ENCODE peak calls at places on chromosomes 5 and 9, in ten cellular contexts. One of them, this sample, is unnamed.

GRCh38 chr9:137462396-137463193 is 3.5 kb upstream of the NSMF start:
- DNase-seq in heart left ventricle: no peak
- DNase-seq in cardiac fibroblast: no peak
- DNase-seq in brain microvascular endothelial cell: no peak
- DNase-seq in lower lobe of right lung: no peak
- DNase-seq in Panc1: no peak
- DNase-seq in HCT116: no peak
- DNase-seq in mucosa of descending colon: no peak
- DNase-seq in GM23338: no peak
- DNase-seq in CD8-positive, alpha-beta T cell: no peak
- DNase-seq in this sample: no peak

GRCh38 chr9:89408628-89409101 is 89.2 kb downstream of the SEMA4D start:
- DNase-seq in heart left ventricle: no peak
- DNase-seq in cardiac fibroblast: no peak
- DNase-seq in brain microvascular endothelial cell: no peak
- DNase-seq in lower lobe of right lung: no peak
- DNase-seq in Panc1: no peak
- DNase-seq in HCT116: no peak
- DNase-seq in mucosa of descending colon: peak
- DNase-seq in GM23338: no peak
- DNase-seq in CD8-positive, alpha-beta T cell: peak
- DNase-seq in this sample: no peak

GRCh38 chr5:68456756-68457217 is 241.2 kb downstream of the PIK3R1 start:
- DNase-seq in heart left ventricle: peak
- DNase-seq in cardiac fibroblast: peak
- DNase-seq in brain microvascular endothelial cell: peak
- DNase-seq in lower lobe of right lung: no peak
- DNase-seq in Panc1: peak
- DNase-seq in HCT116: no peak
- DNase-seq in mucosa of descending colon: peak
- DNase-seq in GM23338: no peak
- DNase-seq in CD8-positive, alpha-beta T cell: no peak
- DNase-seq in this sample: peak

GRCh38 chr5:53479656-53480473 is 564 bp upstream of the FST start:
- DNase-seq in heart left ventricle: peak
- DNase-seq in cardiac fibroblast: peak
- DNase-seq in brain microvascular endothelial cell: peak
- DNase-seq in lower lobe of right lung: peak
- DNase-seq in Panc1: no peak
- DNase-seq in HCT116: no peak
- DNase-seq in mucosa of descending colon: peak
- DNase-seq in GM23338: peak
- DNase-seq in CD8-positive, alpha-beta T cell: no peak
- DNase-seq in this sample: peak

GRCh38 chr9:117414906-117415583 is at the start of gene ASTN2:
- DNase-seq in heart left ventricle: no peak
- DNase-seq in cardiac fibroblast: peak
- DNase-seq in brain microvascular endothelial cell: no peak
- DNase-seq in lower lobe of right lung: no peak
- DNase-seq in Panc1: no peak
- DNase-seq in HCT116: no peak
- DNase-seq in mucosa of descending colon: no peak
- DNase-seq in GM23338: peak
- DNase-seq in CD8-positive, alpha-beta T cell: no peak
- DNase-seq in this sample: no peak

GRCh38 chr5:36177715-36178556 is 26.0 kb downstream of the SKP2 start:
- DNase-seq in heart left ventricle: no peak
- DNase-seq in cardiac fibroblast: peak
- DNase-seq in brain microvascular endothelial cell: peak
- DNase-seq in lower lobe of right lung: no peak
- DNase-seq in Panc1: peak
- DNase-seq in HCT116: peak
- DNase-seq in mucosa of descending colon: no peak
- DNase-seq in GM23338: peak
- DNase-seq in CD8-positive, alpha-beta T cell: no peak
- DNase-seq in this sample: peak

GRCh38 chr5:100828071-100828689 is 74.9 kb downstream of the ST8SIA4 start:
- DNase-seq in heart left ventricle: no peak
- DNase-seq in cardiac fibroblast: no peak
- DNase-seq in brain microvascular endothelial cell: no peak
- DNase-seq in lower lobe of right lung: no peak
- DNase-seq in Panc1: no peak
- DNase-seq in HCT116: no peak
- DNase-seq in mucosa of descending colon: no peak
- DNase-seq in GM23338: no peak
- DNase-seq in CD8-positive, alpha-beta T cell: no peak
- DNase-seq in this sample: no peak

GRCh38 chr9:136232964-136233363 is 12.6 kb downstream of the QSOX2 start:
- DNase-seq in heart left ventricle: no peak
- DNase-seq in cardiac fibroblast: no peak
- DNase-seq in brain microvascular endothelial cell: no peak
- DNase-seq in lower lobe of right lung: no peak
- DNase-seq in Panc1: no peak
- DNase-seq in HCT116: no peak
- DNase-seq in mucosa of descending colon: no peak
- DNase-seq in GM23338: no peak
- DNase-seq in CD8-positive, alpha-beta T cell: no peak
- DNase-seq in this sample: no peak

GRCh38 chr5:171391996-171392577 is 4.4 kb downstream of the NPM1 start:
- DNase-seq in heart left ventricle: no peak
- DNase-seq in cardiac fibroblast: no peak
- DNase-seq in brain microvascular endothelial cell: no peak
- DNase-seq in lower lobe of right lung: no peak
- DNase-seq in Panc1: no peak
- DNase-seq in HCT116: no peak
- DNase-seq in mucosa of descending colon: no peak
- DNase-seq in GM23338: no peak
- DNase-seq in CD8-positive, alpha-beta T cell: no peak
- DNase-seq in this sample: no peak

GRCh38 chr9:21153688-21154608 is 12.3 kb upstream of the IFNW1 start:
- DNase-seq in heart left ventricle: no peak
- DNase-seq in cardiac fibroblast: peak
- DNase-seq in brain microvascular endothelial cell: peak
- DNase-seq in lower lobe of right lung: peak
- DNase-seq in Panc1: peak
- DNase-seq in HCT116: peak
- DNase-seq in mucosa of descending colon: peak
- DNase-seq in GM23338: peak
- DNase-seq in CD8-positive, alpha-beta T cell: no peak
- DNase-seq in this sample: peak

GRCh38 chr5:36877667-36878420 is 1.3 kb downstream of the NIPBL start:
- DNase-seq in heart left ventricle: no peak
- DNase-seq in cardiac fibroblast: peak
- DNase-seq in brain microvascular endothelial cell: peak
- DNase-seq in lower lobe of right lung: no peak
- DNase-seq in Panc1: no peak
- DNase-seq in HCT116: peak
- DNase-seq in mucosa of descending colon: peak
- DNase-seq in GM23338: peak
- DNase-seq in CD8-positive, alpha-beta T cell: no peak
- DNase-seq in this sample: peak

GRCh38 chr5:56772767-56773166 is 42.6 kb upstream of the MAP3K1 start:
- DNase-seq in heart left ventricle: no peak
- DNase-seq in cardiac fibroblast: no peak
- DNase-seq in brain microvascular endothelial cell: no peak
- DNase-seq in lower lobe of right lung: no peak
- DNase-seq in Panc1: no peak
- DNase-seq in HCT116: no peak
- DNase-seq in mucosa of descending colon: no peak
- DNase-seq in GM23338: no peak
- DNase-seq in CD8-positive, alpha-beta T cell: no peak
- DNase-seq in this sample: no peak

GRCh38 chr5:151082976-151083651 is 2.3 kb upstream of the TNIP1 start:
- DNase-seq in heart left ventricle: no peak
- DNase-seq in cardiac fibroblast: no peak
- DNase-seq in brain microvascular endothelial cell: no peak
- DNase-seq in lower lobe of right lung: peak
- DNase-seq in Panc1: no peak
- DNase-seq in HCT116: no peak
- DNase-seq in mucosa of descending colon: peak
- DNase-seq in GM23338: no peak
- DNase-seq in CD8-positive, alpha-beta T cell: no peak
- DNase-seq in this sample: peak

GRCh38 chr5:74949976-74950375 is 83.8 kb upstream of the FAM169A start:
- DNase-seq in heart left ventricle: no peak
- DNase-seq in cardiac fibroblast: no peak
- DNase-seq in brain microvascular endothelial cell: no peak
- DNase-seq in lower lobe of right lung: no peak
- DNase-seq in Panc1: no peak
- DNase-seq in HCT116: no peak
- DNase-seq in mucosa of descending colon: no peak
- DNase-seq in GM23338: no peak
- DNase-seq in CD8-positive, alpha-beta T cell: no peak
- DNase-seq in this sample: no peak
- H3K4me3 ChIP-seq in heart left ventricle: no peak
- H3K4me3 ChIP-seq in cardiac fibroblast: no peak
- H3K4me3 ChIP-seq in brain microvascular endothelial cell: no peak
- H3K4me3 ChIP-seq in lower lobe of right lung: no peak
- H3K4me3 ChIP-seq in Panc1: no peak
- H3K4me3 ChIP-seq in HCT116: no peak
- H3K4me3 ChIP-seq in mucosa of descending colon: no peak
- H3K4me3 ChIP-seq in GM23338: no peak
- H3K4me3 ChIP-seq in CD8-positive, alpha-beta T cell: no peak
- H3K4me3 ChIP-seq in this sample: no peak

GRCh38 chr9:108933641-108934322 is at the start of gene ELP1:
- DNase-seq in heart left ventricle: peak
- DNase-seq in cardiac fibroblast: peak
- DNase-seq in brain microvascular endothelial cell: peak
- DNase-seq in lower lobe of right lung: peak
- DNase-seq in Panc1: peak
- DNase-seq in HCT116: peak
- DNase-seq in mucosa of descending colon: peak
- DNase-seq in GM23338: peak
- DNase-seq in CD8-positive, alpha-beta T cell: peak
- DNase-seq in this sample: peak
- TF ChIP-seq CTCF in heart left ventricle: no peak
- TF ChIP-seq CTCF in cardiac fibroblast: peak
- TF ChIP-seq CTCF in brain microvascular endothelial cell: peak
- TF ChIP-seq CTCF in lower lobe of right lung: peak
- TF ChIP-seq CTCF in Panc1: peak
- TF ChIP-seq CTCF in HCT116: no peak
- TF ChIP-seq CTCF in mucosa of descending colon: peak
- TF ChIP-seq CTCF in GM23338: no peak
- TF ChIP-seq CTCF in CD8-positive, alpha-beta T cell: no peak
- TF ChIP-seq CTCF in this sample: peak

GRCh38 chr5:62044989-62045388 is 261.0 kb upstream of the KIF2A start:
- DNase-seq in heart left ventricle: no peak
- DNase-seq in cardiac fibroblast: no peak
- DNase-seq in brain microvascular endothelial cell: no peak
- DNase-seq in lower lobe of right lung: no peak
- DNase-seq in Panc1: no peak
- DNase-seq in HCT116: no peak
- DNase-seq in mucosa of descending colon: no peak
- DNase-seq in GM23338: no peak
- DNase-seq in CD8-positive, alpha-beta T cell: no peak
- DNase-seq in this sample: no peak

GRCh38 chr5:62041364-62041763 is 264.6 kb upstream of the KIF2A start:
- DNase-seq in heart left ventricle: no peak
- DNase-seq in cardiac fibroblast: no peak
- DNase-seq in brain microvascular endothelial cell: no peak
- DNase-seq in lower lobe of right lung: no peak
- DNase-seq in Panc1: no peak
- DNase-seq in HCT116: no peak
- DNase-seq in mucosa of descending colon: no peak
- DNase-seq in GM23338: no peak
- DNase-seq in CD8-positive, alpha-beta T cell: no peak
- DNase-seq in this sample: no peak

GRCh38 chr5:62046191-62046590 is 259.8 kb upstream of the KIF2A start:
- DNase-seq in heart left ventricle: no peak
- DNase-seq in cardiac fibroblast: no peak
- DNase-seq in brain microvascular endothelial cell: no peak
- DNase-seq in lower lobe of right lung: no peak
- DNase-seq in Panc1: no peak
- DNase-seq in HCT116: no peak
- DNase-seq in mucosa of descending colon: no peak
- DNase-seq in GM23338: no peak
- DNase-seq in CD8-positive, alpha-beta T cell: no peak
- DNase-seq in this sample: no peak

GRCh38 chr5:62042007-62042406 is 264.0 kb upstream of the KIF2A start:
- DNase-seq in heart left ventricle: no peak
- DNase-seq in cardiac fibroblast: no peak
- DNase-seq in brain microvascular endothelial cell: no peak
- DNase-seq in lower lobe of right lung: no peak
- DNase-seq in Panc1: no peak
- DNase-seq in HCT116: no peak
- DNase-seq in mucosa of descending colon: no peak
- DNase-seq in GM23338: no peak
- DNase-seq in CD8-positive, alpha-beta T cell: no peak
- DNase-seq in this sample: no peak

DNA sequence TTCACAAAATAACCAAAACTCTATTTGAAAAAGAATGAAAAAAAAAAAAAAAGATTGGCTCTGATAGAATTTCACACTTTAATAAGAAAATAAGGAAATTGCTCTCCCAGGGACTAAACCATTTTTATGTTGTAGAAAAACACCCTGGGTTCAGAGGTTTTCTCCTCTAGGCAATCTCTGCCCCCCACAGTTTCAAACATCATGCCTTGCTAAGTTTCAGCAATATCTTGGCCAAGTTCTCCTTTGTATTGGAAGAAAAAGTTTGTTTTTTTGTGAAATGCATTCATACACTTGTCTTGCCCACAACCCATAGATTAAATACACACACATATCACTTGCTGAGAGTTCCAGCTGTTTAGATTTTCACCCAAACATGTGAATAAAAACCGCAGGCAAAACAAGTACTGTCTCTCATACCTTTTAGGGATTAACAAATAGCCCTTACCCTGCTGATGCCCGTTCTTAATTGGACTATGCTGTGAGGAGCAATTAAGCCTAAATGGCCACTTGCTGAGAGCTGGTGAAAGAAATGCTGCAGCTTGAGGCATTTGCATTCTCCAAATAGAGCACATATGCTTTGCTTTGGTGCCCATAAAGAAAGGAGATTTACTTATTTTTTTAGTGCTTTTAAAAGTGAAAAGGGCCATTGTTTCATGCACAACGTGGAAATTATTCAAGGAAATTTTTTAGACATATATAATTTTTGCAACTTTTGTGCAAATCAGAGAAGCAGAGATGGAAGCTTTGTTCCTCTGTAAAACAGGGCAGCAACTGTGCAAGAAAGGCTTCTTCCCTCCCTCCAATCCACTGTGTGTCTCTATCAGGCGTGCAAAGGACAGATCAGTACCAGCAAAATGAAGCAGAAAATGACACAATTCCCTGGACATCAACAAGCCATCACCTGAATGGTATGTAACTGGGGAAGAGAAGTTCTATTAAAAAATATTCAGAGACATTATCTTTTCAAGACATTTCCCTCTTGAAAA is 262.4 kb upstream of the KIF2A start:
- DNase-seq in heart left ventricle: no peak
- DNase-seq in cardiac fibroblast: no peak
- DNase-seq in brain microvascular endothelial cell: no peak
- DNase-seq in lower lobe of right lung: no peak
- DNase-seq in Panc1: no peak
- DNase-seq in HCT116: no peak
- DNase-seq in mucosa of descending colon: no peak
- DNase-seq in GM23338: peak
- DNase-seq in CD8-positive, alpha-beta T cell: no peak
- DNase-seq in this sample: no peak
- H3K4me3 ChIP-seq in heart left ventricle: no peak
- H3K4me3 ChIP-seq in cardiac fibroblast: no peak
- H3K4me3 ChIP-seq in brain microvascular endothelial cell: no peak
- H3K4me3 ChIP-seq in lower lobe of right lung: no peak
- H3K4me3 ChIP-seq in Panc1: no peak
- H3K4me3 ChIP-seq in HCT116: no peak
- H3K4me3 ChIP-seq in mucosa of descending colon: no peak
- H3K4me3 ChIP-seq in GM23338: peak
- H3K4me3 ChIP-seq in CD8-positive, alpha-beta T cell: no peak
- H3K4me3 ChIP-seq in this sample: no peak

GRCh38 chr5:140926211-140926902 is at the start of gene PCDHAC1:
- DNase-seq in heart left ventricle: peak
- DNase-seq in cardiac fibroblast: peak
- DNase-seq in brain microvascular endothelial cell: peak
- DNase-seq in lower lobe of right lung: peak
- DNase-seq in Panc1: no peak
- DNase-seq in HCT116: peak
- DNase-seq in mucosa of descending colon: peak
- DNase-seq in GM23338: peak
- DNase-seq in CD8-positive, alpha-beta T cell: no peak
- DNase-seq in this sample: peak
- TF ChIP-seq CTCF in heart left ventricle: peak
- TF ChIP-seq CTCF in cardiac fibroblast: peak
- TF ChIP-seq CTCF in brain microvascular endothelial cell: peak
- TF ChIP-seq CTCF in lower lobe of right lung: peak
- TF ChIP-seq CTCF in Panc1: no peak
- TF ChIP-seq CTCF in HCT116: peak
- TF ChIP-seq CTCF in mucosa of descending colon: no peak
- TF ChIP-seq CTCF in GM23338: peak
- TF ChIP-seq CTCF in CD8-positive, alpha-beta T cell: no peak
- TF ChIP-seq CTCF in this sample: peak

This sample was measured in epithelial cell of esophagus.